ENCODE peak calls at places on chromosomes 2 and 18, in nine cellular contexts. B, D, V, X, E, U, T, H and Y are unnamed samples.

GRCh38 chr2:237691908-237692600 is 64.7 kb downstream of the LRRFIP1 start:
- DNase-seq in T (peak), D (peak), U (peak), V (peak), X (peak), E (peak), H (peak), B (peak), Y (peak)

GRCh38 chr2:143139835-143140393 is 10.7 kb downstream of the ARHGAP15 start:
- DNase-seq in V (no peak), T (no peak), U (no peak), B (no peak), E (no peak), D (no peak), X (no peak), H (no peak), Y (no peak)

GRCh38 chr2:183868707-183869106 is 729.6 kb upstream of the ZNF804A start:
- DNase-seq in B (peak), V (peak), E (no peak), H (no peak), D (peak), U (no peak), X (no peak), T (no peak), Y (peak)

GRCh38 chr2:203446071-203446481 is 89.0 kb downstream of the RAPH1 start:
- DNase-seq in E (no peak), D (peak), V (peak), X (no peak), B (peak), H (no peak), T (no peak), U (no peak), Y (peak)

GRCh38 chr2:217049376-217049775 is 189.5 kb upstream of the TNP1 start:
- DNase-seq in E (no peak), U (no peak), H (no peak), D (no peak), B (no peak), T (no peak), X (no peak), V (no peak), Y (no peak)

GRCh38 chr2:15168116-15168515 is 393.0 kb downstream of the NBAS start:
- DNase-seq in U (no peak), V (no peak), D (no peak), X (no peak), T (no peak), E (no peak), B (no peak), H (no peak), Y (no peak)

GRCh38 chr2:37768491-37768925 is 97.1 kb upstream of the CDC42EP3 start:
- DNase-seq in X (no peak), T (no peak), D (peak), B (peak), U (no peak), E (peak), H (peak), V (peak), Y (peak)

GRCh38 chr2:16033032-16033293 is 92.6 kb downstream of the MYCN start:
- DNase-seq in V (no peak), B (no peak), T (no peak), E (no peak), D (no peak), H (no peak), U (no peak), X (no peak), Y (no peak)

GRCh38 chr2:86003967-86004366 is 101.7 kb downstream of the POLR1A start:
- DNase-seq in H (no peak), T (no peak), U (no peak), X (no peak), D (no peak), B (no peak), V (no peak), E (peak), Y (no peak)

GRCh38 chr2:120465012-120465700 is 119.2 kb downstream of the INHBB start:
- DNase-seq in E (no peak), U (no peak), D (no peak), T (no peak), V (no peak), X (no peak), B (no peak), H (no peak), Y (no peak)

GRCh38 chr18:23223641-23224040 is 88.4 kb downstream of the CABLES1 start:
- DNase-seq in E (no peak), V (no peak), X (no peak), H (no peak), D (no peak), U (no peak), B (no peak), T (no peak), Y (no peak)

GRCh38 chr2:219249203-219249980 is 3.7 kb upstream of the TUBA4B start:
- DNase-seq in E (peak), T (peak), B (peak), D (peak), X (no peak), V (peak), U (peak), H (peak), Y (peak)

GRCh38 chr2:203869207-203869606 is 1.6 kb downstream of the CTLA4 start:
- DNase-seq in H (no peak), X (no peak), B (no peak), U (no peak), V (no peak), E (no peak), D (no peak), T (no peak), Y (no peak)

GRCh38 chr2:181317511-181317910 is 139.7 kb upstream of the ITGA4 start:
- DNase-seq in T (no peak), B (no peak), D (no peak), E (no peak), U (no peak), V (peak), H (no peak), X (no peak), Y (no peak)

GRCh38 chr2:187055463-187055862 is 206.5 kb upstream of the ZSWIM2 start:
- DNase-seq in D (peak), V (peak), E (no peak), U (no peak), T (no peak), H (no peak), B (peak), X (no peak), Y (peak)

GRCh38 chr2:112640467-112640799 is 5.3 kb upstream of the SLC20A1 start:
- DNase-seq in V (no peak), D (no peak), E (no peak), U (no peak), B (no peak), T (no peak), X (no peak), H (no peak), Y (no peak)

GRCh38 chr2:20604957-20605381 is 45.9 kb downstream of the HS1BP3 start:
- DNase-seq in V (peak), D (no peak), T (no peak), U (no peak), X (no peak), B (peak), H (peak), E (no peak), Y (peak)

GRCh38 chr18:79393626-79394401 is 1.9 kb upstream of the NFATC1 start:
- DNase-seq in D (peak), U (peak), E (peak), X (peak), V (peak), T (no peak), B (peak), H (peak), Y (peak)

GRCh38 chr2:105796131-105796638 is 51.5 kb downstream of the NCK2 start:
- DNase-seq in D (no peak), B (no peak), U (no peak), X (no peak), E (no peak), V (no peak), T (no peak), H (no peak), Y (no peak)

GRCh38 chr2:209876211-209876610 is 104.6 kb downstream of the UNC80 start:
- DNase-seq in E (no peak), B (no peak), D (peak), V (no peak), U (no peak), H (no peak), X (no peak), T (no peak), Y (no peak)

GRCh38 chr2:37856101-37856751 is 68.9 kb upstream of the RMDN2 start:
- DNase-seq in H (no peak), X (no peak), D (no peak), U (no peak), T (no peak), V (no peak), E (no peak), B (no peak), Y (no peak)

GRCh38 chr2:159078443-159078842 is 110.0 kb downstream of the TANC1 start:
- DNase-seq in X (no peak), V (no peak), U (no peak), H (no peak), E (no peak), B (no peak), T (no peak), D (no peak), Y (no peak)

GRCh38 chr2:240964221-240964853 is 34.1 kb upstream of the SNED1 start:
- DNase-seq in D (no peak), U (no peak), V (no peak), T (no peak), H (no peak), E (no peak), X (no peak), B (no peak), Y (no peak)

GRCh38 chr18:49971462-49971861 is 158.1 kb upstream of the ACAA2 start:
- DNase-seq in B (no peak), H (no peak), U (no peak), V (no peak), T (no peak), E (no peak), X (no peak), D (no peak), Y (no peak)

GRCh38 chr18:22846088-22846683 is 86.9 kb upstream of the RBBP8 start:
- DNase-seq in E (peak), B (peak), V (peak), H (no peak), T (no peak), U (no peak), X (no peak), D (no peak), Y (peak)

GRCh38 chr18:13872932-13873331 is 42.4 kb downstream of the MC2R start:
- DNase-seq in X (no peak), E (no peak), U (no peak), B (no peak), V (no peak), D (no peak), H (no peak), T (no peak), Y (no peak)

GRCh38 chr2:219736196-219736595 is 108.8 kb downstream of the SLC4A3 start:
- DNase-seq in T (no peak), V (peak), H (peak), X (no peak), U (no peak), B (peak), E (peak), D (peak), Y (peak)

GRCh38 chr2:236856856-236857616 is 228.7 kb upstream of the COPS8 start:
- DNase-seq in D (no peak), H (no peak), X (no peak), V (no peak), B (no peak), U (no peak), T (no peak), E (no peak), Y (no peak)

GRCh38 chr2:88942793-88943192 is 251.3 kb downstream of the RPIA start:
- DNase-seq in H (no peak), D (no peak), X (no peak), V (no peak), U (no peak), B (no peak), E (no peak), T (no peak), Y (no peak)

GRCh38 chr2:120914839-120915521 is 179.3 kb downstream of the GLI2 start:
- DNase-seq in X (peak), U (peak), B (peak), D (peak), V (peak), E (peak), T (no peak), H (peak), Y (peak)

GRCh38 chr2:208854717-208855116 is 448.1 kb downstream of the PTH2R start:
- DNase-seq in H (no peak), D (no peak), V (no peak), B (no peak), T (no peak), U (no peak), E (no peak), X (no peak), Y (no peak)

GRCh38 chr2:109005686-109006204 is 16.7 kb upstream of the EDAR start:
- DNase-seq in U (no peak), B (peak), H (no peak), X (no peak), E (no peak), D (no peak), T (no peak), V (no peak), Y (no peak)

GRCh38 chr2:219459460-219460311 is 25.0 kb downstream of the SPEG start:
- DNase-seq in D (peak), E (peak), B (peak), V (peak), X (no peak), H (peak), T (peak), U (peak), Y (peak)

GRCh38 chr2:26059542-26059941 is 25.7 kb downstream of the RAB10 start:
- DNase-seq in V (no peak), H (no peak), U (no peak), T (no peak), E (peak), B (no peak), D (no peak), X (no peak), Y (no peak)

GRCh38 chr2:26049641-26050040 is 15.8 kb downstream of the RAB10 start:
- DNase-seq in H (no peak), X (no peak), T (no peak), V (no peak), U (no peak), B (no peak), E (no peak), D (peak), Y (no peak)

GRCh38 chr2:26058390-26058789 is 24.5 kb downstream of the RAB10 start:
- DNase-seq in E (no peak), V (no peak), H (no peak), D (no peak), U (no peak), T (no peak), X (no peak), B (no peak), Y (no peak)

GRCh38 chr2:26052731-26053130 is 18.8 kb downstream of the RAB10 start:
- DNase-seq in U (no peak), T (no peak), H (no peak), D (no peak), B (no peak), X (no peak), V (no peak), E (no peak), Y (no peak)

DNA sequence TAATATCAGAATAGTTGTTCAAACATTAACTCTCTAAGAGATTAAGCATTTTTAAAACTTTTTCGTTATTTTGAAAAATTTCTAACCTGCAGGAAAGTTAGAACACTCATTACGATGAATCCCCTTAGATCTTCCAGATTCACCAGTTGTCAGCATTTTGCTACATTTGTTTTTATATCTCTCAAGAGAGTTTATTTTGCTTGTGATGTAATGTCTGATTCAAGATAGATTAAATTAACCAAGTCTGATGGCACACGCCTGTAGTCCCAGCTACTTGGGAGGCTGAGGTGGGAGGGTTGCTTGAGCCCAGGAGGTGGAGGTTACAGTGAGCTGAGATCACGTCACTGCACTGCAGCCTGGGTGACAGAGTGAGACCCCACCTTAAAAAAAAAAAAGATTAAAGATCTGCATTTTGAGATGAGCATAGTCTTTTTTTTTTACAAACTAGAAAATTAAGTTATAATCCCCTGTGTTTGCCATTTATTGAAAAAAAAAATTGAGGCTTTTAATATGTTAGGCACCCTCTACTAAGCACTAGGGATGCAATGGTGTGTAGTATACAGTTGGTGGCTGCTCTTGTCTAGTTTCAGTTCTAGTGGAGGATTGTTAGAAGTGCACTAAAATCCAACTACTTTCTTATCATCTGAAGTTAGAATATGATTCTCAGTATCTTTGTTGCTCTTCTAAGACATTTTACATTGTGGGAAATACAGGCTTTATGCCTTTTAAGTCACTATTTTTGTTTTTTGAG is 20.9 kb downstream of the RAB10 start:
- DNase-seq in D (no peak), T (no peak), E (no peak), X (no peak), V (peak), B (no peak), H (no peak), U (no peak), Y (no peak)
- TF ChIP-seq CTCF in D (no peak), T (no peak), E (no peak), X (no peak), V (no peak), B (no peak), H (no peak), U (no peak), Y (no peak)

GRCh38 chr2:118088051-118089014 is at the start of gene INSIG2:
- DNase-seq in X (peak), T (peak), H (peak), V (peak), U (peak), B (peak), D (peak), E (peak), Y (peak)
- TF ChIP-seq CTCF in X (no peak), T (no peak), H (peak), V (peak), U (peak), B (no peak), D (peak), E (no peak), Y (peak)

GRCh38 chr18:76435321-76435989 is 59.6 kb downstream of the ZNF516 start:
- DNase-seq in D (no peak), V (no peak), U (no peak), X (no peak), T (no peak), H (no peak), B (no peak), E (no peak), Y (no peak)
- TF ChIP-seq CTCF in D (no peak), V (no peak), U (no peak), X (no peak), T (no peak), H (no peak), B (no peak), E (no peak), Y (no peak)

GRCh38 chr2:19361325-19361990 is 3.0 kb upstream of the OSR1 start:
- DNase-seq in B (peak), E (no peak), U (peak), T (no peak), X (no peak), V (no peak), H (peak), D (no peak), Y (no peak)

GRCh38 chr2:19362094-19362649 is 3.7 kb upstream of the OSR1 start:
- DNase-seq in V (peak), X (no peak), T (no peak), E (peak), H (no peak), U (no peak), D (peak), B (peak), Y (peak)

GRCh38 chr2:19363474-19363778 is 5.0 kb upstream of the OSR1 start:
- DNase-seq in U (no peak), D (no peak), E (no peak), T (no peak), X (no peak), V (no peak), B (no peak), H (no peak), Y (no peak)

GRCh38 chr2:19364014-19364413 is 5.6 kb upstream of the OSR1 start:
- DNase-seq in D (no peak), H (no peak), X (no peak), T (no peak), V (no peak), B (no peak), E (no peak), U (no peak), Y (no peak)

DNA sequence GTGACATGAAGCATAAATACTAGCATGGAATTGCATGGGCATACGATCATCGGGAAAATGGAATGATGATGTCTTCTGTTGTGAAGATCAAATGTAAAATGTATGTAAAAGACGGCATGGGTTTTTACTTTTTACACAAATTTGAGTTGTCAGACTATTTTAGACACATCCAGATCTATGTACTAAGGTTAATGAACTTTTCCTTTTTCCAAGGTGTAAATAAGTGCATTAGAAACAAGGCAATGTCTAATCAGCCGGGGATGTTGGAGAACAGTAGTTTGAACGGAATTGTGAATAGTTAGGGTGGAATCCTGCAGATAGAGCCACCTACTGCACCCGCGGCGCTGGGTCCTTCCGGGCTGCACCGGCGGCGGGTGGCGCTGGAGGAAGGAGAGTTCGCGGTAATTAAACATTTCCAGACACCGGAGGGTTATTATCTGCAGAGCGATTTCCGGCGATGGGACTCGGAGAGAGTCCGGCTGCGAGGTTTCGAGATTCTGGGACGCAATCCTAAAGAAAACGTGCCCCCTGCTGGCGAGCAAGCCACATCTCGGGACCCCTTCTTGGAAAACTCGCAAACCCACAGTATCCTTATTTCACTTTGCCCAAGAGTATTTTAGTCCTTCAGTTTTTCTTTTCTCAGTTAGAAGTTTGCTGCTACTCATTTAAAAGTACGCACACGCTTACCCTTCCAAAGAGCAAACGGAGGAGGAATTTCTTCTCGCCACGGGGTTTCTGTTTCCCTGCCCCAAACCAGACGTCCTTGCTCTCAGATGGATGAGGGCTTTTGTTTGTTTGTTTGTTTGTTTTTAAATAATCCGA is 4.4 kb upstream of the OSR1 start:
- DNase-seq in D (peak), B (peak), H (peak), E (peak), V (peak), T (no peak), U (peak), X (no peak), Y (peak)
- TF ChIP-seq CTCF in D (peak), B (peak), H (peak), E (peak), V (peak), T (peak), U (peak), X (peak), Y (peak)

GRCh38 chr2:173669271-173669853 is 295.8 kb downstream of the SP3 start:
- DNase-seq in T (no peak), X (no peak), H (no peak), E (no peak), D (peak), B (no peak), U (no peak), V (no peak), Y (no peak)

GRCh38 chr2:173669888-173670287 is 295.3 kb downstream of the SP3 start:
- DNase-seq in U (no peak), T (no peak), V (no peak), D (no peak), X (no peak), H (no peak), E (no peak), B (no peak), Y (no peak)

GRCh38 chr2:173667014-173667413 is 298.2 kb downstream of the SP3 start:
- DNase-seq in U (no peak), E (no peak), X (no peak), B (no peak), H (no peak), V (no peak), T (no peak), D (peak), Y (peak)

GRCh38 chr2:173664520-173664919 is 300.7 kb downstream of the SP3 start:
- DNase-seq in U (no peak), H (no peak), E (no peak), T (no peak), V (no peak), B (no peak), X (no peak), D (no peak), Y (no peak)

DNA sequence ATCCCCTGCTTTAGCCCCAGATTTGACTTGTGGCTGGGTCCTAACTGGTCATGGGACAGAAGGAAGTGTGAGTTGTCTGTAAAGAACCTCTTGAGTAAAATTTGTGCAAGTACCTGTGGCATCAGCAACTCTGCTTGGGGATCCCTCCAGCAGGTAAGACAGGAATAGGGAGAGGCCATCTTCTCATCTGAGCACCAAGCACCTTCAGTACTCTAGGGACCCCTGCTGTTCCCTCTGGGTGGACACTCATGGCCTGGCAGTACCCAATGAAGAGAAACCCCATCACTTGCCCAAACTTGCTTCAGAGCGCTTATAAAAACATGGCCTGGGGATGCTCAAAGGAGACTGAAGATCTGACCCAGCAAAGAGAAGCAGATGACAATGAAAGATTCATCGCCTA is 297.8 kb downstream of the SP3 start:
- DNase-seq in X (no peak), T (no peak), B (no peak), D (peak), H (no peak), V (peak), U (no peak), E (peak), Y (peak)
- TF ChIP-seq CTCF in X (no peak), T (no peak), B (peak), D (peak), H (no peak), V (no peak), U (no peak), E (peak), Y (peak)